ENCODE peak calls at places on chromosome 7, in eight cellular contexts. M, S, W, Y, K, L, T and F are unnamed samples.

GRCh38 chr7:127782550-127783266 is 130.7 kb downstream of the SND1 start:
- DNase-seq in W (no peak), M (no peak), T (peak), Y (no peak), K (no peak), L (no peak), S (peak), F (no peak)

GRCh38 chr7:152231089-152231488 is 204.7 kb downstream of the KMT2C start:
- DNase-seq in W (no peak), Y (no peak), K (no peak), S (no peak), L (no peak), M (no peak), T (no peak), F (no peak)

GRCh38 chr7:1810521-1810920 is 140.4 kb downstream of the ELFN1 start:
- DNase-seq in S (peak), W (no peak), L (no peak), Y (no peak), K (no peak), T (no peak), M (no peak), F (no peak)

GRCh38 chr7:77989981-77990566 is 191.5 kb downstream of the PHTF2 start:
- DNase-seq in Y (no peak), L (no peak), M (peak), T (no peak), W (peak), S (no peak), K (no peak), F (no peak)

GRCh38 chr7:30238721-30239441 is 45.5 kb upstream of the ZNRF2 start:
- DNase-seq in S (no peak), K (no peak), M (no peak), W (peak), L (no peak), Y (peak), T (peak), F (no peak)

GRCh38 chr7:86949052-86949778 is 110.2 kb downstream of the ELAPOR2 start:
- DNase-seq in Y (no peak), S (no peak), W (no peak), M (no peak), K (no peak), T (no peak), L (no peak), F (no peak)

GRCh38 chr7:140990193-140990962 is 24.4 kb downstream of the MRPS33 start:
- DNase-seq in L (no peak), T (no peak), K (no peak), S (no peak), Y (no peak), M (no peak), W (no peak), F (no peak)

GRCh38 chr7:139958599-139959380 is 104.0 kb downstream of the PARP12 start:
- DNase-seq in L (no peak), S (no peak), Y (no peak), M (no peak), W (no peak), T (peak), K (no peak), F (no peak)

GRCh38 chr7:130914589-130915294 is 180.7 kb upstream of the KLF14 start:
- DNase-seq in Y (no peak), L (no peak), S (no peak), T (no peak), M (no peak), K (no peak), W (no peak), F (no peak)

GRCh38 chr7:584122-584465 is 64.4 kb upstream of the PDGFA start:
- DNase-seq in Y (no peak), K (peak), M (no peak), S (no peak), T (no peak), W (peak), L (peak), F (peak)

GRCh38 chr7:14690075-14690474 is 212.5 kb downstream of the DGKB start:
- DNase-seq in T (no peak), K (no peak), W (no peak), Y (no peak), S (no peak), M (no peak), L (no peak), F (no peak)

GRCh38 chr7:117916309-117916708 is 43.1 kb upstream of the CTTNBP2 start:
- DNase-seq in T (no peak), W (no peak), M (no peak), L (no peak), K (no peak), Y (no peak), S (no peak), F (no peak)

GRCh38 chr7:142516038-142516501 is 233.2 kb upstream of the PRSS1 start:
- DNase-seq in T (peak), K (peak), M (peak), S (peak), W (peak), L (peak), Y (no peak), F (no peak)

GRCh38 chr7:115085421-115085820 is 163.5 kb downstream of the MDFIC start:
- DNase-seq in L (no peak), T (no peak), Y (no peak), S (no peak), W (no peak), K (no peak), M (peak), F (no peak)

GRCh38 chr7:2008936-2009540 is 223.7 kb downstream of the MAD1L1 start:
- DNase-seq in W (no peak), L (no peak), M (no peak), T (no peak), Y (peak), K (peak), S (no peak), F (no peak)

GRCh38 chr7:2821842-2822507 is 22.1 kb downstream of the GNA12 start:
- DNase-seq in W (no peak), S (peak), M (no peak), T (peak), L (no peak), K (no peak), Y (no peak), F (no peak)

GRCh38 chr7:17033245-17033644 is 151.5 kb upstream of the AGR3 start:
- DNase-seq in L (no peak), M (no peak), Y (no peak), W (no peak), T (no peak), S (no peak), K (no peak), F (no peak)

GRCh38 chr7:111540199-111540815 is 22.0 kb downstream of the IMMP2L start:
- DNase-seq in K (no peak), T (no peak), S (no peak), W (no peak), Y (no peak), M (no peak), L (no peak), F (no peak)